ENCODE peak calls at places on chromosomes 13 and 19, in ten cellular contexts. X is coronary artery; A is CD8-positive, alpha-beta T cell; R is cardiac muscle cell; U is Panc1; O is left lung; B is body of pancreas; Y is Peyer's patch; H is neural progenitor cell; T is astrocyte. I is an unnamed sample.
A peak's percentile ranks its signal among the peaks of the same experiment; 100 is the strongest.

GRCh38 chr19:13112555-13112954 is 4.0 kb downstream of the TRMT1 start:
- DNase-seq in U (no peak), X (no peak), Y (no peak), H (no peak), B (no peak), T (no peak), R (no peak), A (no peak), O (no peak), I (no peak)

GRCh38 chr19:37564624-37565369 is 29.8 kb downstream of the ZNF571 start:
- DNase-seq in H (no peak), B (no peak), O (no peak), U (no peak), R (no peak), T (no peak), A (no peak), Y (no peak), X (no peak), I (no peak)

GRCh38 chr13:34303346-34303745 is 485.4 kb downstream of the RFC3 start:
- DNase-seq in O (no peak), B (no peak), T (no peak), X (no peak), R (no peak), H (no peak), Y (no peak), A (no peak), U (no peak), I (no peak)

GRCh38 chr13:42821437-42821836 is 40.1 kb downstream of the FAM216B start:
- DNase-seq in U (no peak), A (no peak), T (peak; percentile 70), B (no peak), O (no peak), X (no peak), Y (no peak), H (no peak), R (no peak), I (no peak)

GRCh38 chr19:7925171-7925837 is 631 bp downstream of the CTXN1 start:
- DNase-seq in A (peak; percentile 66), O (peak; percentile 90), H (peak; percentile 96), T (peak; percentile 16), U (no peak), X (no peak), R (peak; percentile 93), B (peak; percentile 62), Y (peak; percentile 68), I (peak; percentile 69)

GRCh38 chr19:7247160-7247559 is 47.1 kb downstream of the INSR start:
- DNase-seq in U (no peak), T (no peak), A (no peak), X (no peak), O (no peak), R (no peak), Y (no peak), B (no peak), H (no peak), I (no peak)

GRCh38 chr13:42168497-42168896 is 103.5 kb upstream of the AKAP11 start:
- DNase-seq in X (no peak), T (no peak), U (no peak), O (no peak), A (no peak), B (no peak), R (no peak), Y (no peak), H (no peak), I (no peak)

GRCh38 chr13:83295684-83296083 is 586.6 kb downstream of the SLITRK1 start:
- DNase-seq in U (no peak), X (no peak), A (no peak), B (no peak), O (no peak), T (no peak), R (no peak), H (no peak), Y (no peak), I (no peak)

GRCh38 chr19:35889370-35890112 is 10.8 kb downstream of the NFKBID start:
- DNase-seq in H (no peak), X (no peak), B (no peak), U (no peak), O (no peak), T (no peak), Y (no peak), R (no peak), A (no peak), I (no peak)

GRCh38 chr13:55632402-55632801 is 1508.3 kb upstream of the PRR20A start:
- DNase-seq in X (no peak), T (no peak), O (no peak), A (no peak), B (no peak), U (no peak), Y (no peak), R (no peak), H (no peak), I (no peak)

GRCh38 chr19:46605356-46605821 is 4.3 kb downstream of the CALM3 start:
- DNase-seq in T (no peak), B (no peak), A (no peak), Y (peak; percentile 8), U (no peak), X (peak; percentile 76), H (no peak), O (no peak), R (no peak), I (no peak)

GRCh38 chr13:73676550-73677040 is 457.6 kb downstream of the KLF12 start:
- DNase-seq in U (no peak), A (no peak), Y (no peak), H (no peak), R (no peak), O (no peak), T (no peak), B (no peak), X (no peak), I (no peak)
- H3K27ac ChIP-seq in U (no peak overlapping the region), A (no peak overlapping the region), Y (no peak overlapping the region), H (no peak overlapping the region), R (no peak overlapping the region), O (no peak overlapping the region), T (peak overlapping the region; percentile 58), B (no peak overlapping the region), X (no peak overlapping the region), I (no peak overlapping the region)

GRCh38 chr13:33272531-33273124 is 12.9 kb downstream of the STARD13 start:
- DNase-seq in T (no peak), X (no peak), O (no peak), Y (no peak), B (peak; percentile 41), U (no peak), A (no peak), R (no peak), H (no peak), I (no peak)
- TF ChIP-seq CTCF in T (no peak), X (no peak), O (no peak), Y (no peak), B (no peak), U (peak; percentile 12), A (no peak), R (no peak), H (no peak), I (no peak)

GRCh38 chr13:66296875-66297274 is 933.3 kb downstream of the PCDH9 start:
- DNase-seq in O (no peak), X (no peak), U (no peak), R (no peak), T (no peak), A (no peak), H (no peak), B (no peak), Y (no peak), I (no peak)

GRCh38 chr13:66301482-66301881 is 928.7 kb downstream of the PCDH9 start:
- DNase-seq in T (no peak), O (no peak), R (no peak), Y (no peak), A (no peak), U (no peak), H (no peak), X (no peak), B (no peak), I (no peak)

GRCh38 chr13:66296328-66296727 is 933.8 kb downstream of the PCDH9 start:
- DNase-seq in U (no peak), R (no peak), O (no peak), A (no peak), H (no peak), B (no peak), Y (no peak), X (no peak), T (no peak), I (no peak)
- H3K27ac ChIP-seq in U (no peak overlapping the region), R (no peak overlapping the region), O (no peak overlapping the region), A (no peak overlapping the region), H (no peak overlapping the region), B (no peak overlapping the region), Y (no peak overlapping the region), X (no peak overlapping the region), T (no peak overlapping the region), I (no peak overlapping the region)

DNA sequence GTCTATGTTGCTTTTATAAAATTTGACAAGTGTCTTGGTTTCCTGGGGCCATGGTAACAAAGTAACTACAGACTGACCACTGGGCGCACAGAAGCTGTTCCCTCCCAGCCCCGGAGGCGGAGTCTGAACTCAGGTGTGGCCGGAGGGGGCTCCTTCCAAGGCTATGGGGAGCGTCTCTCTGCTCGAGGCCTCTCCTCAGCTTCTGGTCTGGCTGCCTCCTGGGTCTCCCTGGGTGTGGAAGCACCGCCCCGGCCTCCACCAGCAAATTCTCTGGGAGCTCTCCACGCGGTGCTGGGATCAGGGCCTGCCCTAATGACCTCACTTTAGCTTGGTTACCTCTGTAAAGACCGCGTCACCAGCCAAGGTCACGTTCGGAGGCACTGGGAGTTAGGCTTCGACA is 45.7 kb upstream of the F7 start:
- DNase-seq in A (no peak), R (no peak), O (peak; percentile 43), X (no peak), T (no peak), H (no peak), U (no peak), B (no peak), Y (no peak), I (no peak)
- TF ChIP-seq CTCF in A (no peak), R (no peak), O (no peak), X (no peak), T (no peak), H (no peak), U (no peak), B (no peak), Y (no peak), I (no peak)

GRCh38 chr19:42292963-42293362 is 9.0 kb upstream of the PRR19 start:
- DNase-seq in O (no peak), H (no peak), A (no peak), T (no peak), X (no peak), U (no peak), Y (no peak), R (no peak), B (no peak), I (no peak)

GRCh38 chr19:42292042-42292960 is 9.6 kb upstream of the PRR19 start:
- DNase-seq in A (no peak), U (no peak), O (no peak), Y (no peak), R (no peak), X (no peak), T (no peak), H (no peak), B (no peak), I (no peak)

GRCh38 chr19:42290136-42290522 is 11.8 kb upstream of the PRR19 start:
- DNase-seq in X (no peak), Y (no peak), A (no peak), B (no peak), U (no peak), R (no peak), O (no peak), H (no peak), T (no peak), I (no peak)

GRCh38 chr19:42290523-42291436 is 11.2 kb upstream of the PRR19 start:
- DNase-seq in U (no peak), A (peak; percentile 47), R (peak; percentile 52), Y (peak; percentile 71), X (no peak), B (peak; percentile 23), O (peak; percentile 79), H (peak; percentile 43), T (no peak), I (peak; percentile 64)

GRCh38 chr19:42291437-42291815 is 10.5 kb upstream of the PRR19 start:
- DNase-seq in H (no peak), Y (no peak), A (no peak), B (no peak), O (no peak), U (no peak), R (no peak), T (no peak), X (no peak), I (no peak)
- H3K27ac ChIP-seq in H (peak overlapping the region; percentile 13), Y (no peak overlapping the region), A (no peak overlapping the region), B (no peak overlapping the region), O (no peak overlapping the region), U (no peak overlapping the region), R (no peak overlapping the region), T (no peak overlapping the region), X (no peak overlapping the region), I (no peak overlapping the region)